ENCODE peak calls at places on chromosomes 5 and 9, in six cellular contexts. H is HCT116, F is AG10803, Q is right lobe of liver, E is upper lobe of right lung, C is transverse colon. A is an unnamed sample.
A peak's percentile ranks its signal among the peaks of the same experiment; 100 is the strongest.

GRCh38 chr9:16241231-16241630 is 629.2 kb downstream of the BNC2 start:
- DNase-seq in H (no peak), Q (no peak), E (no peak), F (peak; percentile 53), C (no peak), A (peak; percentile 47)

GRCh38 chr9:110040788-110041187 is 167.2 kb downstream of the C9orf152 start:
- DNase-seq in Q (no peak), E (no peak), F (peak; percentile 95), H (no peak), C (no peak), A (peak; percentile 64)

GRCh38 chr5:124439609-124440008 is 306.8 kb downstream of the ZNF608 start:
- DNase-seq in C (no peak), E (no peak), H (no peak), F (no peak), Q (no peak), A (no peak)

GRCh38 chr5:16922430-16922829 is 13.7 kb downstream of the MYO10 start:
- DNase-seq in E (no peak), Q (no peak), F (no peak), C (no peak), H (no peak), A (no peak)

GRCh38 chr5:94893404-94894145 is 275.1 kb downstream of the SLF1 start:
- DNase-seq in H (peak; percentile 34), F (peak; percentile 7), C (no peak), E (no peak), Q (no peak), A (peak; percentile 26)

GRCh38 chr5:139141841-139142240 is 56.3 kb downstream of the SIL1 start:
- DNase-seq in E (peak; percentile 75), F (peak; percentile 34), H (peak; percentile 1), Q (peak; percentile 59), C (peak; percentile 59), A (peak; percentile 91)

GRCh38 chr5:159773062-159773924 is 143.0 kb upstream of the ADRA1B start:
- DNase-seq in E (peak; percentile 86), F (peak; percentile 84), C (peak; percentile 60), Q (peak; percentile 70), H (peak; percentile 44), A (peak; percentile 95)

GRCh38 chr5:36689225-36689624 is 82.8 kb downstream of the SLC1A3 start:
- DNase-seq in C (no peak), H (no peak), Q (no peak), F (peak; percentile 77), E (peak; percentile 75), A (peak; percentile 65)

GRCh38 chr5:1298723-1299510 is 4.0 kb upstream of the TERT start:
- DNase-seq in Q (no peak), H (no peak), F (no peak), C (no peak), E (peak; percentile 55), A (no peak)

GRCh38 chr9:132651259-132651658 is 18.5 kb downstream of the DDX31 start:
- DNase-seq in Q (no peak), C (peak; percentile 47), H (no peak), E (no peak), F (peak; percentile 64), A (peak; percentile 97)

GRCh38 chr9:134350416-134350994 is 24.2 kb downstream of the RXRA start:
- DNase-seq in C (no peak), Q (no peak), H (no peak), E (no peak), F (no peak), A (no peak)

GRCh38 chr9:133322701-133323100 is 13.3 kb downstream of the SURF6 start:
- DNase-seq in H (no peak), Q (no peak), E (no peak), C (no peak), F (no peak), A (no peak)

GRCh38 chr9:116966199-116966598 is 279.1 kb downstream of the TRIM32 start:
- DNase-seq in C (no peak), F (no peak), Q (no peak), H (no peak), E (no peak), A (no peak)

GRCh38 chr5:54900906-54901725 is 84.3 kb downstream of the ESM1 start:
- DNase-seq in F (peak; percentile 87), Q (no peak), H (no peak), E (no peak), C (peak; percentile 21), A (peak; percentile 27)

GRCh38 chr9:133854785-133855184 is 116.6 kb upstream of the SARDH start:
- DNase-seq in F (no peak), C (no peak), E (no peak), H (no peak), Q (no peak), A (no peak)

GRCh38 chr5:2876183-2876582 is 124.7 kb upstream of the IRX2 start:
- DNase-seq in F (no peak), Q (no peak), E (peak; percentile 8), C (no peak), H (no peak), A (no peak)

GRCh38 chr9:85602742-85603141 is 139.0 kb downstream of the AGTPBP1 start:
- DNase-seq in E (no peak), H (no peak), F (no peak), C (no peak), Q (no peak), A (no peak)

GRCh38 chr5:1728846-1729245 is 70.8 kb downstream of the MRPL36 start:
- DNase-seq in F (no peak), Q (peak; percentile 16), E (peak; percentile 63), C (no peak), H (no peak), A (no peak)

GRCh38 chr5:68415177-68416085 is 199.9 kb downstream of the PIK3R1 start:
- DNase-seq in H (no peak), F (no peak), E (no peak), C (no peak), Q (no peak), A (no peak)

DNA sequence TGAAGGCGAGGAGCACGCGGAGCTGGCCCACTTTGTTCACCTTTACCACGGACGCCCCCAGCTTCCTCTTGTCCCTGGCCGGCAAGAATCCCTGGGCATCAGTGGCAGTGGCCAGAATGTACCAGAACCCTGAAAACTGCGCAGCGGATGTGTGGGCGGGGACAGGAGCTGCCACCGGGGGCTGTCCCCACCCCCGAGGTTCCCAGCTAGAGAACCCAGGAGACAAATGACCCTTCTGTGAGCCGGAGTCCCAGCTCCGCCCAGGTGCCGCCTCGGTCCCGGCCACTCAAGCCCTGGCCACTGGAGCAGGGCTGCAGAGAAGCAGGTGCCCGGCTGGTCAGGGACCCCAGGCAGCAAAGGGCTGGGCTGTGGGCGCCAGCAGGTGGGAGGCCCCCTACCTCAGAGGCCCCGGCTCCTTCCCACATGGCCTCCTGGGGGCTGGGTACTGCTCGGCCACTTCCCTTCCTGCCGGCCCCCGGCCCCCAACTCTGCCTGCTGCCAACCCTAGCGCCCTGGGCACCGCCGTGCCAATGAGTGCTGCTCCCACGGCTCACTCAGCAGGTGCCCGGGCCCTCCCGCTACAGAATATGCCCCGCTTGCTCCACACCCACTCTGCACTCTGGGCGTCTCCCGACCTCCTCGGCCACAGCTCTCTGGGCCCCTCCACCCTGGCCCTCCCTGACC is 713 bp downstream of the LCN10 start:
- DNase-seq in E (no peak), F (no peak), Q (no peak), H (no peak), C (peak; percentile 43), A (no peak)
- H3K4me3 ChIP-seq in E (peak overlapping the region; percentile 23), F (no peak overlapping the region), Q (no peak overlapping the region), H (no peak overlapping the region), C (no peak overlapping the region), A (no peak overlapping the region)

DNA sequence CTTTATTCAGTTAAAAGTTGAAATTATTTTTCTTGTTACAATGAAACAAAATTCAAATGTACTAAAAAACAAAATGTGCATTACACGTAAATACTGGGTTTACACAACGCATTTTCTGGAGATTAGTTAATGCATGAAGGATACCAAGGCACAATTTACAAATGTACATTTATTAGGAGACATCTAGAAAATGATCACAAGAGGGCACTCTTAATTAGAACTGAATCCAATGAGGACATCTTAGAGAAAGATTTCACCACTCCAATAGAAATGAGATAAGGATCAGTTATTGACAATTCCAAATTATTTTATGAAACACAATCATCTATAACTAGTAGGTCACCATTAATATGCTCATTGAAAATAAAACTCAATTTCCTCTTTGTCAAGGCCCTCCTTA is 36.6 kb upstream of the CDH12 start:
- DNase-seq in H (no peak), E (no peak), F (no peak), C (no peak), Q (no peak), A (no peak)
- TF ChIP-seq CTCF in H (no peak), E (no peak), F (no peak), C (no peak), Q (peak; percentile 46), A (no peak)

DNA sequence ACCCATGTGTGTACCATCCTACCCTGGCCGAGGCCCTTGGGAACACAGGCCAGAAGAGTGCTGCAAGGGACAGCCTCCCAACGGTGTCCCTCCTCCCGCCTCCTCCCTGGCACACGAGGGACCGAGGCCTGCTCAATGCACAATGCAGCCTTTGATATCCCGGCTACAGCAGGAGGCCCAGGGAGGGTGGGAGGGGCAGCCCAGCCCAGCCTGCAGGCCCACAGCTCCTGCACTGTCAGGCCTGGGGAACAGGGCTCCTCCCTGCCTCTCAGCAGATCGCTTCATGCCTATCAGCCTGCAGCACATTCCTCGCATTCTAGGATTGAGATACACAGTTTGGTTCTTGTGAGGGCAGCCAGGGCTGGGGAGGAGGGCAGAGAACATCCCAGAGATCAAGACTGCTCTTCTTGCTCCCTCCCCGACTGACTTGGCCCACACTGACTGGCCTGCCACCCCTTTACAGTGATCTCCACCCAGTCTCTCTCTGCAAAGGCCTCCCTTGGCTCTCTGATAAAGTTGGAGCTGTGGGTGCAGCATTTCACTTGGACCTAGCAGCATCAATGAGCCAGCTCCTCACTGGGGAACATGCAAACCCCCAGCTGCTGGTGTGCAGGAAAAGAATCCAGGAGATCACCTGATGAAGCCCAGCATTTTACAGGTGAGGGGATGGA is at the start of gene SH3TC2:
- DNase-seq in Q (peak; percentile 17), E (peak; percentile 60), C (peak; percentile 54), H (peak; percentile 72), F (peak; percentile 73), A (peak; percentile 52)
- H3K4me3 ChIP-seq in Q (no peak within 1 kb of the TSS), E (no peak within 1 kb of the TSS), C (no peak within 1 kb of the TSS), H (peak within 1 kb of the TSS; percentile 40), F (no peak within 1 kb of the TSS), A (no peak within 1 kb of the TSS)

DNA sequence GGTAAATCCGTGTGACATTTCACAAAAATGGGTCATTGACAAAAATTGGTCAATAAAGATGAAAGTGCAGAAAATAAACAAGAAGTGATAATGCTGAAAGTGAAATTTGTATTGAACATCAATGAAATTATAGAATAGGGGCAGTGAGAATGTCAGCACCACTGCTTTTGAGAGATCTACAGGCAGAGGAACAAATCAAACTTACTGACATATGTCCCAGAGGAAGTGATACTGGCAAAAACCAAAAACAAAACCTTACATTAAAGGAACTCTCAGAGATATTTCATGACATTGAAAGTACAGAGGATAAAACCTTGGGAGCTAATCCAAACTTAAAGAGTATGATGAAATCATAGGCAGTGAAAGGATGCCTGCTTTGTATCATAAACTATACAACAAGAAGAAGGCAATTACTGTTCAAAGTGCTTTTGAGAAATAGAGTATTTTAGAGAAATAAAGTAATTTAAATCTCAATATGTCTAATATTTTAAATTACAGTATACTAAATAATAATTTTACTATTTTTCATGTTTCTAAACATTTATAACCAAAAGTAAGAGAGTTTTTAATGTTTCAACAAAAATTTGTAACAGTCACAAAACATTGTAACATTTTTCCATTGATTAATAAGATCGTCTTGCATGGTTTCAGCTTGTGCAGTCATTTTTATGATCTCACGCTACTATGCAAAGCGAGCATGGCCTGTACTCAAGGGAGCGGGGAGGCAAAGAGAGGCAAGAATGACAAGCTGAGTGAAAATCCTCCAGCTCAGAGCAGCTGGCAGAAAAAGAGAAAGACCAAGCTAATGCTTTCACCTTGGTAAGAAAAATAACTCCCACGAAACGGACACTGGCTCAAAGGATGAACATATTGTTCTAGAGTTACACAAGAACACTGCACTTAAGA is 90.3 kb upstream of the SV2C start:
- DNase-seq in F (no peak), Q (no peak), E (no peak), C (no peak), H (no peak), A (no peak)
- TF ChIP-seq CTCF in F (no peak), Q (no peak), E (no peak), C (no peak), H (no peak), A (no peak)

A was measured in astrocyte of the spinal cord.